ENCODE peak calls at places on chromosomes 13 and 19, in five cellular contexts. K, D, A, H and G are unnamed samples.

GRCh38 chr13:57633950-57634828 is 2.6 kb downstream of the PCDH17 start:
- DNase-seq in K (no peak), D (peak), A (peak), H (no peak), G (peak)

GRCh38 chr13:24215732-24216131 is 55.2 kb downstream of the SPATA13 start:
- DNase-seq in K (no peak), D (peak), A (no peak), H (no peak), G (peak)

GRCh38 chr13:95644611-95645052 is at the start of gene DZIP1:
- DNase-seq in K (peak), D (peak), A (peak), H (peak), G (peak)

GRCh38 chr19:45446944-45447343 is 20.9 kb upstream of the FOSB start:
- DNase-seq in K (no peak), D (peak), A (no peak), H (no peak), G (no peak)

GRCh38 chr19:919157-920050 is 2.3 kb downstream of the KISS1R start:
- DNase-seq in K (no peak), D (no peak), A (no peak), H (peak), G (no peak)

GRCh38 chr13:24220086-24220703 is 59.7 kb downstream of the SPATA13 start:
- DNase-seq in K (no peak), D (peak), A (no peak), H (peak), G (no peak)

GRCh38 chr13:74770361-74770760 is 636.2 kb upstream of the KLF12 start:
- DNase-seq in K (no peak), D (no peak), A (no peak), H (no peak), G (no peak)

GRCh38 chr13:89951341-89951740 is 1396.1 kb upstream of the MIR17HG start:
- DNase-seq in K (no peak), D (no peak), A (no peak), H (no peak), G (peak)

GRCh38 chr13:89755729-89756492 is 1591.6 kb upstream of the MIR17HG start:
- DNase-seq in K (no peak), D (no peak), A (no peak), H (no peak), G (no peak)

GRCh38 chr19:52566588-52566987 is 3.5 kb upstream of the ZNF701 start:
- DNase-seq in K (no peak), D (no peak), A (no peak), H (no peak), G (no peak)

GRCh38 chr19:1860821-1861598 is 2.4 kb downstream of the KLF16 start:
- DNase-seq in K (no peak), D (no peak), A (no peak), H (no peak), G (no peak)

GRCh38 chr13:48838193-48839000 is 137.3 kb upstream of the FNDC3A start:
- DNase-seq in K (no peak), D (no peak), A (no peak), H (no peak), G (no peak)

GRCh38 chr13:83878691-83879410 is 3.4 kb downstream of the SLITRK1 start:
- DNase-seq in K (no peak), D (no peak), A (peak), H (peak), G (no peak)

GRCh38 chr13:34164585-34164984 is 346.6 kb downstream of the RFC3 start:
- DNase-seq in K (no peak), D (no peak), A (no peak), H (no peak), G (no peak)

GRCh38 chr13:25971499-25972145 is 80.2 kb downstream of the SHISA2 start:
- DNase-seq in K (no peak), D (no peak), A (peak), H (no peak), G (no peak)

GRCh38 chr19:36257512-36257876 is 42.6 kb downstream of the ZNF146 start:
- DNase-seq in K (no peak), D (no peak), A (peak), H (no peak), G (peak)

GRCh38 chr19:49422407-49423277 is 599 bp downstream of the PTH2 start:
- DNase-seq in K (no peak), D (no peak), A (no peak), H (peak), G (peak)

GRCh38 chr19:38303517-38304351 is at the start of gene C19orf33:
- DNase-seq in K (peak), D (no peak), A (no peak), H (no peak), G (no peak)

GRCh38 chr13:35093356-35093755 is 151.3 kb downstream of the NBEA start:
- DNase-seq in K (no peak), D (no peak), A (no peak), H (no peak), G (no peak)

GRCh38 chr13:114019367-114019766 is 45.5 kb upstream of the C13orf46 start:
- DNase-seq in K (no peak), D (no peak), A (no peak), H (no peak), G (no peak)

GRCh38 chr19:11175920-11176319 is 20.3 kb upstream of the SPC24 start:
- DNase-seq in K (no peak), D (no peak), A (no peak), H (no peak), G (no peak)

GRCh38 chr13:96091164-96091931 is 1.4 kb downstream of the HS6ST3 start:
- DNase-seq in K (peak), D (peak), A (peak), H (peak), G (no peak)

GRCh38 chr13:100129605-100130004 is 40.7 kb downstream of the PCCA start:
- DNase-seq in K (no peak), D (peak), A (no peak), H (no peak), G (no peak)

GRCh38 chr19:5192568-5192967 is 148.0 kb downstream of the PTPRS start:
- DNase-seq in K (no peak), D (no peak), A (no peak), H (no peak), G (no peak)

DNA sequence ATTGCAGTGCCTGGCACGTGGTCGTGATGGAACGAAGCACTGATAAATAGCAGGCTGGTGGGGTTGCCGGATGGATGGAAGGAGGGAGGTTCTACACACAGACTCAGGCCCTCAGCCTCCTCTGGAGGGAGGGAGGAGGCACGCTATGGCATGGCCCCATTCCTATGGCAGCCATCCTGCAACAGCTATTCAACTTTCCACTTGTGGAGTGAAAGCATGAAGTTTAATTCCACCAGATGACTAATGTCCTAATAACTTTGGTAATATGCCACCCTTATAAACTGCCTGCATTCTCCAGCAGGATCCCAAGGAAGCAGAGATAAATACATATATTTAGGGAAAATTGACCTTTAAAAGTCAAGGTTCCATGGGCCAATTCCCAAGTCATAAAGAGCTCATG is 92.4 kb downstream of the KL start:
- DNase-seq in K (no peak), D (no peak), A (no peak), H (no peak), G (no peak)
- H3K27ac ChIP-seq in K (no peak), D (peak), A (no peak), H (no peak), G (no peak)

DNA sequence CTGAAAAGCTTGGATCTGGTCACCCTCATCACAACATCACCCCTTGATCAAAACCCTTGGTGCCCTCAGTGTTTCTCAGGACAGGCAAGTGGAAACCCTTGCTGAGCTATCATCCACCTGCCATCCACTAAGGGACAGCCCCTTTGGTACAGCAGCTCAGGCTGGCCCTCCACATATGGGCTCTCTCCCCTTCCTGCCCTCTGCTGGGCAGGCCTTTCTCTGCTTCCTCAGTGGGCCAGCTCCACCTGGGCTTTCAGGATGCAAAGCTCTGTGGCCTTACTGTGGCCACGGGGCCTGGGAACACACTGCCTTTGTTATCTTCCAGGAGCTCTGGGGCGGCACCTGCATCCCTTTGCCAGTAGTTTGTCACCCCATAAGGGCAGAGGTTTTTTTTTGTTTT is 4.9 kb downstream of the SUGP1 start:
- DNase-seq in K (no peak), D (no peak), A (no peak), H (no peak), G (no peak)
- TF ChIP-seq CTCF in K (no peak), D (no peak), A (no peak), H (no peak), G (no peak)

DNA sequence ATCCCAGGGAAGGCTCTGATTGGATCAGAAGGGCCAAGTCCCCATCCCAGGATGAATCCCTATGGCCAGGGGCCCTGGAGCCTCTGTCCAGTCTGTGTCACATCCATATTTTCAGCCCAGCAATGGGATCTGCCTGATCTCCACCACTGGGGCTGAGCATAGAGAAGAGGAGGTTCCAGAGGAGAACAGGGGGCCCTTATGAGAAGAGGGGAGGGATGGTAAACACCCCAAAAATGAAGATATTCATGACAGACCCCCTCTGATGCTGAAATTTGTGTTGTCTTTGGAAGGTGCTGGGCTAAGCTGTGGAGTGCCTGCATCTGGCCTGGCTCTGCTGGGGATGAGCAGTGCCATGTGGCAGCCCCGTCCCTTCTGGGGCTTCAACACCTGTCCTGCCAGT is 14.5 kb downstream of the KLHL26 start:
- DNase-seq in K (no peak), D (no peak), A (no peak), H (no peak), G (no peak)
- H3K27ac ChIP-seq in K (peak), D (peak), A (no peak), H (no peak), G (peak)

GRCh38 chr19:33257828-33258227 is 32.2 kb upstream of the SLC7A10 start:
- DNase-seq in K (no peak), D (no peak), A (no peak), H (no peak), G (no peak)
- TF ChIP-seq CTCF in K (no peak), D (no peak), A (no peak), H (no peak), G (no peak)

GRCh38 chr19:3604227-3604986 is 2.3 kb downstream of the TBXA2R start:
- DNase-seq in K (no peak), D (peak), A (no peak), H (no peak), G (no peak)
- H3K27ac ChIP-seq in K (peak), D (peak), A (no peak), H (no peak), G (peak)

DNA sequence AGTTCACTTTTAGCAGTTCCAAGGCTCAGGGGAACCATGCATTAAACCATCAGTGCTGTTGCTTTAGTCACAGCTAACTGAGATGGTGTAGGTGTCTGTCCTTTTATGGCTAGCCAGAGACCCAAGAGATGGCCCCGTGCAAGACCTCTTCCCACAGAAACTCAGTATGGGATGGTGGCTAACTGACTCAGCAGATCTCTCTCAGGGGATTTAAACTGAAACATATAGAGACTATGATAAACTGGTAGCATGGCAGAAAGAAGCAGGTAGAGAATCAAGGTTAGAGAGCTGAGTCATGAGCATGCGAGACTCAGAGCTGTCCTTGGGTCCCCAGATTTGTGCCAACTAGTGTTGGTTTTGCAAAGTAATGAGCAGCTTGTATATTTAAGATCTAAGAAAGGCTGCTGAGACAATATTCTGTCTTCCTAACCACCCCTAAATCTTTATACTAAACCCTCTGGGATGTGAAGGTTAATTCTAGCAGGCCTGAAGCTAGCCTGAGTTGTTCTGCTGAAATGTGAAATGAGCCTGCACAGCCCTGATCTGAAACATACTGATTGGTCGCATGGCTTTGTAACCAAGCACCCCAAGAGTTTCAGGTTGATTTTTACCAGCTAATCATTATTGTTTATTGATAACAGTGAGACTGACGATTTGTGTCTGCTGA is 6.5 kb upstream of the SCEL start:
- DNase-seq in K (no peak), D (no peak), A (no peak), H (no peak), G (no peak)
- TF ChIP-seq CTCF in K (no peak), D (no peak), A (no peak), H (no peak), G (no peak)

DNA sequence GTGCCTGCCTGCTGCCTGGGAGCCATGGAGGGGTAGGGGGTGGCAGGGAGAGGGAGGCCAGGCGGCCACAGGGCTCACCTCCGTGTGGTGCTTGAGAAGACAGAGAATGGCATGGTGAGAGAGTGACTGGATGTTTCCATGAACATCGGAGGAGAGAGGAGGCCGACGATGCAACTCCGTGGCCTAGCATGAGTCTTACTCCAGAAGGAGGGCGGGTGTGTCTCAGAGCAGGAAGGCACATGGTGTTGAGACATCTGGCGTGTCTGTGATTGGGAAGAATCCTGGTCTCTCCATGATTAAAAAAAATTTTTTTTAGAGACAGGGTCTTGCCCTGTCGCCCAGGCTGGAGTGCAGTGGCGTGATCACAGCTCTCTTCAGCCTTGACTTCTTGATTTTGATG is 5.1 kb downstream of the IRGC start:
- DNase-seq in K (no peak), D (no peak), A (no peak), H (no peak), G (no peak)
- H3K27ac ChIP-seq in K (no peak), D (no peak), A (no peak), H (no peak), G (no peak)

GRCh38 chr19:19111967-19112580 is 26.2 kb downstream of the TMEM161A start:
- DNase-seq in K (no peak), D (no peak), A (no peak), H (no peak), G (no peak)

GRCh38 chr19:19109601-19110000 is 28.7 kb downstream of the TMEM161A start:
- DNase-seq in K (no peak), D (no peak), A (no peak), H (no peak), G (no peak)

GRCh38 chr19:19113040-19113541 is 25.2 kb downstream of the TMEM161A start:
- DNase-seq in K (no peak), D (no peak), A (no peak), H (peak), G (no peak)

GRCh38 chr19:19111138-19111835 is 27.0 kb downstream of the TMEM161A start:
- DNase-seq in K (no peak), D (no peak), A (no peak), H (no peak), G (no peak)

DNA sequence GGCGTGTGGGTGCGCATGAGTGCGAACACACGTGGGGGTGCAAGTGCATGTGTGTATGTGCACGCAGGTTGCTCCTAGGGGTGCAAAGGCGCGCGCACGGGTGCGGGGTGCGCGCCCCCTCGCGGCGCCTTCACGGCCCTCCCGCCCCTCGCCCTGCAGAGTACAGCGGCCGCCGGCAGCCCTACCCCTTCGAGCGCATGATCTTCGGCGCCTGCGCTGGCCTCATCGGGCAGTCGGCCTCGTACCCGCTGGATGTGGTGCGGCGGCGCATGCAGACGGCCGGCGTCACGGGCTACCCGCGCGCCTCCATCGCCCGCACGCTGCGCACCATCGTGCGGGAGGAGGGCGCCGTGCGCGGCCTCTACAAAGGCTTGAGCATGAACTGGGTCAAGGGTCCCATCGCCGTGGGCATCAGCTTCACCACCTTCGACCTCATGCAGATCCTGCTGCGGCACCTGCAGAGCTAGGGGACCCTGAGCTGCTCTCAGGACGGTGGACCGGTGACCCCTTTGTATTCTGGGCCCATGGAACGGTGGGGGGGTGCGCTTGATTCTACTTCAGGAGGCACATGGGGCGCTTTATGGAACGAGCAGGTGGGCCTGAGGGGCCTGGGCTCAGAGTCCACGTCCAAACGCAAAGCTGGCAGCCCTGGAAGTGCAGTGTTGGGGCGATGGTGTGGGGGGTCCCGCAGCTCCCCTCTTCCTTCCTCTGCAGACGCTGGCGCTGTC is 27.7 kb downstream of the TMEM161A start:
- DNase-seq in K (no peak), D (no peak), A (peak), H (peak), G (no peak)
- TF ChIP-seq CTCF in K (peak), D (no peak), A (peak), H (peak), G (peak)

GRCh38 chr13:110396913-110397379 is 89.9 kb downstream of the COL4A2 start:
- DNase-seq in K (no peak), D (peak), A (no peak), H (no peak), G (peak)

GRCh38 chr13:110399801-110400200 is 92.7 kb downstream of the COL4A2 start:
- DNase-seq in K (no peak), D (no peak), A (no peak), H (no peak), G (no peak)

GRCh38 chr13:110396476-110396875 is 89.4 kb downstream of the COL4A2 start:
- DNase-seq in K (no peak), D (no peak), A (no peak), H (no peak), G (no peak)

GRCh38 chr13:110398564-110399507 is 91.8 kb downstream of the COL4A2 start:
- DNase-seq in K (no peak), D (no peak), A (no peak), H (peak), G (no peak)

GRCh38 chr13:110397445-110397844 is 90.4 kb downstream of the COL4A2 start:
- DNase-seq in K (no peak), D (peak), A (peak), H (no peak), G (no peak)
- H3K27ac ChIP-seq in K (peak), D (peak), A (peak), H (no peak), G (peak)